ENCODE peak calls at places on chromosomes 6 and 20, in four cellular contexts. One of them, this sample, is unnamed.

GRCh38 chr20:20083796-20084195 is 31.5 kb downstream of the CFAP61 start:
- DNase-seq in heart left ventricle: no peak
- DNase-seq in left ventricle myocardium inferior: no peak
- DNase-seq in CD4-positive, alpha-beta memory T cell: peak; percentile 45
- DNase-seq in this sample: no peak

GRCh38 chr6:76275746-76276145 is 203.3 kb upstream of the IMPG1 start:
- DNase-seq in CD4-positive, alpha-beta memory T cell: no peak
- DNase-seq in heart left ventricle: no peak
- DNase-seq in left ventricle myocardium inferior: no peak
- DNase-seq in this sample: no peak

GRCh38 chr6:81614292-81614691 is 138.2 kb downstream of the TENT5A start:
- DNase-seq in left ventricle myocardium inferior: no peak
- DNase-seq in heart left ventricle: no peak
- DNase-seq in CD4-positive, alpha-beta memory T cell: no peak
- DNase-seq in this sample: no peak

GRCh38 chr6:146910611-146911010 is 293.6 kb upstream of the STXBP5 start:
- DNase-seq in left ventricle myocardium inferior: no peak
- DNase-seq in CD4-positive, alpha-beta memory T cell: no peak
- DNase-seq in heart left ventricle: no peak
- DNase-seq in this sample: no peak

GRCh38 chr6:105135056-105135455 is 44.8 kb downstream of the POPDC3 start:
- DNase-seq in heart left ventricle: no peak
- DNase-seq in CD4-positive, alpha-beta memory T cell: no peak
- DNase-seq in left ventricle myocardium inferior: no peak
- DNase-seq in this sample: no peak

GRCh38 chr20:60057866-60058807 is 99.9 kb downstream of the CDH26 start:
- DNase-seq in heart left ventricle: peak; percentile 49
- DNase-seq in CD4-positive, alpha-beta memory T cell: peak; percentile 26
- DNase-seq in left ventricle myocardium inferior: peak; percentile 42
- DNase-seq in this sample: no peak

GRCh38 chr6:154509421-154510143 is 903 bp downstream of the CNKSR3 start:
- DNase-seq in left ventricle myocardium inferior: peak; percentile 21
- DNase-seq in CD4-positive, alpha-beta memory T cell: no peak
- DNase-seq in heart left ventricle: peak; percentile 28
- DNase-seq in this sample: peak; percentile 49

GRCh38 chr20:63734946-63735858 is 1.3 kb upstream of the LIME1 start:
- DNase-seq in CD4-positive, alpha-beta memory T cell: no peak
- DNase-seq in heart left ventricle: no peak
- DNase-seq in left ventricle myocardium inferior: no peak
- DNase-seq in this sample: no peak

GRCh38 chr20:18815194-18815942 is 1.8 kb downstream of the SCP2D1 start:
- DNase-seq in left ventricle myocardium inferior: no peak
- DNase-seq in heart left ventricle: no peak
- DNase-seq in CD4-positive, alpha-beta memory T cell: no peak
- DNase-seq in this sample: no peak

GRCh38 chr20:35465976-35466375 is 10.6 kb downstream of the CEP250 start:
- DNase-seq in CD4-positive, alpha-beta memory T cell: no peak
- DNase-seq in left ventricle myocardium inferior: peak; percentile 40
- DNase-seq in heart left ventricle: peak; percentile 29
- DNase-seq in this sample: no peak
- H3K4me1 ChIP-seq in CD4-positive, alpha-beta memory T cell: peaks cover 8% of the 10 kb centered on the region
- H3K4me1 ChIP-seq in left ventricle myocardium inferior: no peaks in the 10 kb centered on the region
- H3K4me1 ChIP-seq in heart left ventricle: no peaks in the 10 kb centered on the region
- H3K4me1 ChIP-seq in this sample: no peaks in the 10 kb centered on the region

GRCh38 chr20:56222945-56223344 is 25.6 kb upstream of the MC3R start:
- DNase-seq in left ventricle myocardium inferior: no peak
- DNase-seq in CD4-positive, alpha-beta memory T cell: no peak
- DNase-seq in heart left ventricle: no peak
- DNase-seq in this sample: no peak

GRCh38 chr20:56223352-56223751 is 25.2 kb upstream of the MC3R start:
- DNase-seq in CD4-positive, alpha-beta memory T cell: no peak
- DNase-seq in heart left ventricle: no peak
- DNase-seq in left ventricle myocardium inferior: no peak
- DNase-seq in this sample: no peak

GRCh38 chr20:56217820-56218219 is 30.7 kb upstream of the MC3R start:
- DNase-seq in heart left ventricle: no peak
- DNase-seq in left ventricle myocardium inferior: no peak
- DNase-seq in CD4-positive, alpha-beta memory T cell: no peak
- DNase-seq in this sample: no peak

DNA sequence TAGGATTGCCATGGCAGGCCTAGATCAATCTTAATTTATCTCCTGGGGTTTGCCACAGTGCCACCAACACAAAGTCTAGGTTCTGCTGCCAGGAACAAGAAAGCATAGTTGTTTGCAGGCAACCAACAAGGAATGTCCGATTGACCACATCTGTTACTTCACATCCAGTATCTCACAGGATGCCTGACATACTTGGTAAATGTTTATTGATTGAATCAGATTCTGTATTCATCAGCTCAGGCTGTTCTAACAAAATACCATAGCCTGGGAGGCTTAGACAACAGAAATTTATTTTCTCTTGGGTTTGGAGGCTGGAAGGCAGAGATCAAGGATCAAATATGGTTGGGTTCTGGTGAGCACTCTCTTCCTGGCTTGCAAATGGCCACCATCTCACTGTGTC is 26.3 kb upstream of the MC3R start:
- DNase-seq in CD4-positive, alpha-beta memory T cell: no peak
- DNase-seq in left ventricle myocardium inferior: no peak
- DNase-seq in heart left ventricle: no peak
- DNase-seq in this sample: no peak
- H3K9me3 ChIP-seq in CD4-positive, alpha-beta memory T cell: no peaks in the 10 kb centered on the region
- H3K9me3 ChIP-seq in left ventricle myocardium inferior: peaks cover 22% of the 10 kb centered on the region
- H3K9me3 ChIP-seq in heart left ventricle: peaks cover 13% of the 10 kb centered on the region
- H3K9me3 ChIP-seq in this sample: no peaks in the 10 kb centered on the region

GRCh38 chr6:170289971-170290305 is 940 bp downstream of the DLL1 start:
- DNase-seq in heart left ventricle: no peak
- DNase-seq in left ventricle myocardium inferior: no peak
- DNase-seq in CD4-positive, alpha-beta memory T cell: no peak
- DNase-seq in this sample: peak; percentile 78

GRCh38 chr6:170292778-170293164 is 1.9 kb upstream of the DLL1 start:
- DNase-seq in CD4-positive, alpha-beta memory T cell: no peak
- DNase-seq in heart left ventricle: no peak
- DNase-seq in left ventricle myocardium inferior: no peak
- DNase-seq in this sample: no peak

GRCh38 chr6:170292111-170292777 is 1.4 kb upstream of the DLL1 start:
- DNase-seq in heart left ventricle: no peak
- DNase-seq in left ventricle myocardium inferior: no peak
- DNase-seq in CD4-positive, alpha-beta memory T cell: no peak
- DNase-seq in this sample: no peak

GRCh38 chr6:170290306-170291128 is at the start of gene DLL1:
- DNase-seq in left ventricle myocardium inferior: peak; percentile 60
- DNase-seq in CD4-positive, alpha-beta memory T cell: no peak
- DNase-seq in heart left ventricle: peak; percentile 67
- DNase-seq in this sample: peak; percentile 86

GRCh38 chr6:170291271-170292110 is 613 bp upstream of the DLL1 start:
- DNase-seq in left ventricle myocardium inferior: peak; percentile 78
- DNase-seq in CD4-positive, alpha-beta memory T cell: peak; percentile 43
- DNase-seq in heart left ventricle: peak; percentile 86
- DNase-seq in this sample: peak; percentile 45
- H3K4me1 ChIP-seq in left ventricle myocardium inferior: peaks cover 83% of the 10 kb centered on the region
- H3K4me1 ChIP-seq in CD4-positive, alpha-beta memory T cell: peaks cover 61% of the 10 kb centered on the region
- H3K4me1 ChIP-seq in heart left ventricle: peaks cover 61% of the 10 kb centered on the region
- H3K4me1 ChIP-seq in this sample: peaks cover 34% of the 10 kb centered on the region

DNA sequence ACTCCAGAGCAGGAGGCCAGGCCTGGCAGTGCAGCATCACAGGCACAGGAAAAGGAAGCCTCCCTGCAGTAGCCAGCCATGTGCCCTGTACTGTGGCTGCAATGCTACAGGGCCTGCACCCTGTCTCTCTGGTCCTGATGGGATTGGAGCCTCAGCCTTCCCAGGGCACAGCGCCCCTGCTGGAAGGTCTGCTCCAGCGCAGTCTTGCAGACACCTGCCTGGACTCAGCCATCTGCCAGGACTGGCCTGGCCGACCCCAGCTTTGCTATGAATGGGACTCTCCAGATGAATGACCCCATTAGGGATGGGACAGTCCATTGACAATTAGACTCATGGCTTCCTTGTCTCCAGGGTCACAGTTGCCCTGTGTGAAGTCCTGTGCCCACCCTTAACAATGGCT is 251.6 kb downstream of the ERMARD start:
- DNase-seq in heart left ventricle: no peak
- DNase-seq in left ventricle myocardium inferior: no peak
- DNase-seq in CD4-positive, alpha-beta memory T cell: no peak
- DNase-seq in this sample: no peak
- H3K9me3 ChIP-seq in heart left ventricle: no peaks in the 10 kb centered on the region
- H3K9me3 ChIP-seq in left ventricle myocardium inferior: peaks cover 17% of the 10 kb centered on the region
- H3K9me3 ChIP-seq in CD4-positive, alpha-beta memory T cell: no peaks in the 10 kb centered on the region
- H3K9me3 ChIP-seq in this sample: no peaks in the 10 kb centered on the region

GRCh38 chr20:36833275-36834020 is 42.5 kb upstream of the TLDC2 start:
- DNase-seq in left ventricle myocardium inferior: no peak
- DNase-seq in heart left ventricle: no peak
- DNase-seq in CD4-positive, alpha-beta memory T cell: no peak
- DNase-seq in this sample: no peak

GRCh38 chr20:36832791-36833190 is 43.1 kb upstream of the TLDC2 start:
- DNase-seq in CD4-positive, alpha-beta memory T cell: no peak
- DNase-seq in heart left ventricle: no peak
- DNase-seq in left ventricle myocardium inferior: no peak
- DNase-seq in this sample: no peak

GRCh38 chr20:36835025-36835424 is 40.9 kb upstream of the TLDC2 start:
- DNase-seq in left ventricle myocardium inferior: no peak
- DNase-seq in CD4-positive, alpha-beta memory T cell: no peak
- DNase-seq in heart left ventricle: no peak
- DNase-seq in this sample: no peak

GRCh38 chr20:36836591-36837329 is 39.2 kb upstream of the TLDC2 start:
- DNase-seq in left ventricle myocardium inferior: no peak
- DNase-seq in CD4-positive, alpha-beta memory T cell: no peak
- DNase-seq in heart left ventricle: peak; percentile 51
- DNase-seq in this sample: peak; percentile 75

GRCh38 chr20:36835453-36836198 is 40.3 kb upstream of the TLDC2 start:
- DNase-seq in left ventricle myocardium inferior: peak; percentile 94
- DNase-seq in heart left ventricle: peak; percentile 95
- DNase-seq in CD4-positive, alpha-beta memory T cell: peak; percentile 74
- DNase-seq in this sample: peak; percentile 91
- H3K4me1 ChIP-seq in left ventricle myocardium inferior: peaks cover 70% of the 10 kb centered on the region
- H3K4me1 ChIP-seq in heart left ventricle: peaks cover 55% of the 10 kb centered on the region
- H3K4me1 ChIP-seq in CD4-positive, alpha-beta memory T cell: peaks cover 7% of the 10 kb centered on the region
- H3K4me1 ChIP-seq in this sample: no peaks in the 10 kb centered on the region

DNA sequence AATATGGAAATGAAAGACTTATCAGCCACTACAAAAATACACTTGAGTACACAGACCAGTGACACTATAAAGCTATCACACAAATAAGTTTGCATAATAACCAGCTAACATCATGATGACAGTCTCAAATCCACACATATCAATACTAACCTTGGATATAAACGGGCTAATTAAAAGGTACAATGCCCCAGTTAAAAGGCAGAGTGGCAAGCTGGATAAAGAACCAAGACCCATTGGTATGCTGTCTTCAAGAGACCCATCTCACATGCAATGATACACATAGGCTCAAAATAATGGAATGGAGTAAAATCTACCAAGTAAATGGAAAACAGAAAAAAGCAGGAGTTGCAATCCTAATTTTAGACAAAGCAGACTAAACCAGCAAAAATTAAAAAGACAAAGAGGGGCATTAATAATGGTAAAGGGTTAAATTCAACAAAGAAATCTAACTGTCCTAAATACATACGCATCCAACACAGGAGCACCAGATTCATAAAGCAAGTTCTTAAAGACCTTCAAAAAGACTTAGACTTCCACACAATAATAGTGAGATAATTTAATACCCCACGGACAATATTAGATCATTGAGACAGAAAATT is 163.3 kb downstream of the CD24 start:
- DNase-seq in left ventricle myocardium inferior: no peak
- DNase-seq in heart left ventricle: no peak
- DNase-seq in CD4-positive, alpha-beta memory T cell: no peak
- DNase-seq in this sample: no peak
- H3K9me3 ChIP-seq in left ventricle myocardium inferior: peaks cover 68% of the 10 kb centered on the region
- H3K9me3 ChIP-seq in heart left ventricle: peaks cover 57% of the 10 kb centered on the region
- H3K9me3 ChIP-seq in CD4-positive, alpha-beta memory T cell: no peaks in the 10 kb centered on the region
- H3K9me3 ChIP-seq in this sample: no peaks in the 10 kb centered on the region

GRCh38 chr6:13256614-13257013 is 71.7 kb downstream of the TBC1D7 start:
- DNase-seq in left ventricle myocardium inferior: no peak
- DNase-seq in CD4-positive, alpha-beta memory T cell: no peak
- DNase-seq in heart left ventricle: no peak
- DNase-seq in this sample: no peak

GRCh38 chr6:13249817-13250216 is 78.5 kb downstream of the TBC1D7 start:
- DNase-seq in heart left ventricle: no peak
- DNase-seq in left ventricle myocardium inferior: no peak
- DNase-seq in CD4-positive, alpha-beta memory T cell: no peak
- DNase-seq in this sample: no peak

GRCh38 chr6:13251242-13251641 is 77.1 kb downstream of the TBC1D7 start:
- DNase-seq in heart left ventricle: no peak
- DNase-seq in left ventricle myocardium inferior: no peak
- DNase-seq in CD4-positive, alpha-beta memory T cell: no peak
- DNase-seq in this sample: no peak

GRCh38 chr6:13250703-13251102 is 77.6 kb downstream of the TBC1D7 start:
- DNase-seq in CD4-positive, alpha-beta memory T cell: no peak
- DNase-seq in heart left ventricle: no peak
- DNase-seq in left ventricle myocardium inferior: no peak
- DNase-seq in this sample: no peak

GRCh38 chr6:13253272-13253671 is 75.1 kb downstream of the TBC1D7 start:
- DNase-seq in CD4-positive, alpha-beta memory T cell: no peak
- DNase-seq in left ventricle myocardium inferior: no peak
- DNase-seq in heart left ventricle: no peak
- DNase-seq in this sample: no peak
- H3K4me1 ChIP-seq in CD4-positive, alpha-beta memory T cell: no peaks in the 10 kb centered on the region
- H3K4me1 ChIP-seq in left ventricle myocardium inferior: peaks cover 24% of the 10 kb centered on the region
- H3K4me1 ChIP-seq in heart left ventricle: peaks cover 5% of the 10 kb centered on the region
- H3K4me1 ChIP-seq in this sample: no peaks in the 10 kb centered on the region

DNA sequence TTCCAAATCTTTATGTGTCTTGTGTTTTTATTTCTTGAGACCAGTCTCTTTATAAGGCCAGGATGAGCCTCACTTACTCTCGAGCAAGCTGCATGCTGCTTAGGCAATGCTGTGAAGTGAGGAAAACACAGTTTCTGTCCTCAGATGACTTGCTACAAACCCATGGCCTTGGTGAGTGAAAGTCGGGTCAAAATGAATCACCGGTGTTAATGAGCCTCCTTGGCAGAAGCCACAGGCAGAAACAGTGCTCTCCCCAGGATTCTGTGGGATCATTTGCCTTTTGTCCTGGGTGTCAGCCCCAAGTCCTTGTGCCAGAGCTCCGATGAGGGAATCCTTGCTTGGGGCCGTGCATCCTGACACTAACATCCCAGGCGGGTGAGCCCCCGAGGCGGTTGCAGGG is 482.5 kb downstream of the QKI start:
- DNase-seq in CD4-positive, alpha-beta memory T cell: no peak
- DNase-seq in left ventricle myocardium inferior: no peak
- DNase-seq in heart left ventricle: no peak
- DNase-seq in this sample: no peak
- H3K9me3 ChIP-seq in CD4-positive, alpha-beta memory T cell: no peaks in the 10 kb centered on the region
- H3K9me3 ChIP-seq in left ventricle myocardium inferior: no peaks in the 10 kb centered on the region
- H3K9me3 ChIP-seq in heart left ventricle: no peaks in the 10 kb centered on the region
- H3K9me3 ChIP-seq in this sample: no peaks in the 10 kb centered on the region